ENCODE peak calls at places on chromosomes 4 and X, in eight cellular contexts. N, L, K, X, S, W, P and G are unnamed samples.

GRCh38 chr4:63063765-63064164 is 1345.5 kb downstream of the TECRL start:
- DNase-seq in N (no peak), L (no peak), K (no peak), X (no peak), S (no peak), W (no peak), P (no peak), G (no peak)

GRCh38 chrX:110734894-110735541 is 60.6 kb downstream of the CHRDL1 start:
- DNase-seq in N (no peak), L (no peak), K (no peak), X (no peak), S (no peak), W (no peak), P (no peak), G (no peak)

GRCh38 chr4:85937507-85937906 is 422.3 kb downstream of the MAPK10 start:
- DNase-seq in N (no peak), L (no peak), K (no peak), X (no peak), S (no peak), W (no peak), P (no peak), G (no peak)

GRCh38 chr4:182380701-182381295 is 137.6 kb downstream of the TENM3 start:
- DNase-seq in N (no peak), L (no peak), K (no peak), X (no peak), S (no peak), W (no peak), P (no peak), G (no peak)

GRCh38 chrX:151088221-151088620 is 88.2 kb upstream of the GPR50 start:
- DNase-seq in N (no peak), L (no peak), K (no peak), X (no peak), S (no peak), W (no peak), P (no peak), G (no peak)

GRCh38 chrX:22300130-22300529 is 27.4 kb downstream of the CBLL2 start:
- DNase-seq in N (no peak), L (no peak), K (no peak), X (peak; percentile 47), S (no peak), W (no peak), P (no peak), G (no peak)

GRCh38 chr4:94428884-94429283 is 22.9 kb upstream of the PDLIM5 start:
- DNase-seq in N (no peak), L (no peak), K (no peak), X (no peak), S (no peak), W (no peak), P (no peak), G (no peak)

GRCh38 chr4:174631901-174632758 is 109.8 kb upstream of the HPGD start:
- DNase-seq in N (no peak), L (no peak), K (peak; percentile 23), X (no peak), S (no peak), W (peak; percentile 5), P (no peak), G (no peak)

GRCh38 chr4:110742148-110742547 is 119.3 kb upstream of the PITX2 start:
- DNase-seq in N (no peak), L (no peak), K (no peak), X (no peak), S (no peak), W (no peak), P (no peak), G (no peak)

GRCh38 chrX:14064632-14065432 is 35.1 kb upstream of the GEMIN8 start:
- DNase-seq in N (no peak), L (no peak), K (no peak), X (no peak), S (no peak), W (peak; percentile 55), P (no peak), G (no peak)

GRCh38 chr4:8349664-8350225 is 80.2 kb downstream of the HTRA3 start:
- DNase-seq in N (no peak), L (no peak), K (no peak), X (peak; percentile 11), S (no peak), W (no peak), P (no peak), G (no peak)

GRCh38 chr4:42568610-42569207 is 88.2 kb downstream of the ATP8A1 start:
- DNase-seq in N (peak; percentile 63), L (no peak), K (peak; percentile 53), X (peak; percentile 52), S (peak; percentile 58), W (peak; percentile 17), P (no peak), G (peak; percentile 69)

GRCh38 chr4:128386761-128387599 is 99.4 kb upstream of the PGRMC2 start:
- DNase-seq in N (no peak), L (peak; percentile 16), K (no peak), X (peak; percentile 94), S (no peak), W (peak; percentile 42), P (peak; percentile 91), G (no peak)

GRCh38 chr4:48578132-48578964 is 88.3 kb downstream of the ZAR1 start:
- DNase-seq in N (peak; percentile 51), L (peak; percentile 30), K (peak; percentile 25), X (peak; percentile 33), S (peak; percentile 34), W (peak; percentile 18), P (no peak), G (peak; percentile 76)

GRCh38 chr4:112514449-112515277 is 1.3 kb downstream of the NEUROG2 start:
- DNase-seq in N (no peak), L (no peak), K (peak; percentile 65), X (no peak), S (no peak), W (no peak), P (no peak), G (peak; percentile 15)

GRCh38 chr4:39490322-39490721 is 31.5 kb downstream of the LIAS start:
- DNase-seq in N (no peak), L (no peak), K (no peak), X (no peak), S (no peak), W (no peak), P (no peak), G (no peak)

GRCh38 chr4:16029329-16029728 is 54.5 kb downstream of the PROM1 start:
- DNase-seq in N (no peak), L (no peak), K (no peak), X (no peak), S (no peak), W (no peak), P (no peak), G (no peak)

GRCh38 chr4:1879491-1879890 is 8.3 kb downstream of the NSD2 start:
- DNase-seq in N (no peak), L (no peak), K (no peak), X (no peak), S (no peak), W (no peak), P (no peak), G (no peak)

GRCh38 chr4:31081375-31081774 is 361.2 kb downstream of the PCDH7 start:
- DNase-seq in N (no peak), L (no peak), K (no peak), X (no peak), S (no peak), W (no peak), P (no peak), G (no peak)

GRCh38 chr4:8303081-8303480 is 33.5 kb downstream of the HTRA3 start:
- DNase-seq in N (no peak), L (no peak), K (no peak), X (peak; percentile 3), S (no peak), W (no peak), P (no peak), G (no peak)

GRCh38 chr4:178395798-178396197 is 953.6 kb upstream of the AGA start:
- DNase-seq in N (no peak), L (no peak), K (no peak), X (no peak), S (no peak), W (no peak), P (no peak), G (no peak)

GRCh38 chrX:22314211-22314610 is 41.5 kb downstream of the CBLL2 start:
- DNase-seq in N (no peak), L (no peak), K (no peak), X (no peak), S (no peak), W (no peak), P (no peak), G (no peak)

GRCh38 chr4:150173854-150174398 is 95.7 kb downstream of the DCLK2 start:
- DNase-seq in N (no peak), L (peak; percentile 74), K (no peak), X (peak; percentile 33), S (no peak), W (no peak), P (no peak), G (no peak)

GRCh38 chr4:158858410-158859189 is 89.8 kb downstream of the FNIP2 start:
- DNase-seq in N (no peak), L (no peak), K (no peak), X (no peak), S (no peak), W (no peak), P (no peak), G (no peak)

GRCh38 chr4:8403173-8403753 is 37.3 kb downstream of the ACOX3 start:
- DNase-seq in N (peak; percentile 30), L (no peak), K (peak; percentile 80), X (peak; percentile 90), S (peak; percentile 29), W (peak; percentile 81), P (peak; percentile 94), G (peak; percentile 53)

GRCh38 chr4:33369366-33369899 is 2649.3 kb downstream of the PCDH7 start:
- DNase-seq in N (no peak), L (no peak), K (no peak), X (no peak), S (no peak), W (no peak), P (no peak), G (no peak)

GRCh38 chr4:145735330-145735638 is 55.3 kb downstream of the C4orf51 start:
- DNase-seq in N (no peak), L (no peak), K (no peak), X (no peak), S (no peak), W (peak; percentile 38), P (no peak), G (peak; percentile 85)

GRCh38 chr4:6403400-6403685 is 69.1 kb downstream of the PPP2R2C start:
- DNase-seq in N (no peak), L (no peak), K (no peak), X (peak; percentile 19), S (no peak), W (no peak), P (peak; percentile 19), G (no peak)

GRCh38 chr4:87950516-87950915 is 25.0 kb upstream of the SPP1 start:
- DNase-seq in N (no peak), L (no peak), K (no peak), X (no peak), S (no peak), W (no peak), P (no peak), G (no peak)

GRCh38 chrX:110215411-110215810 is 102.5 kb downstream of the AMMECR1 start:
- DNase-seq in N (no peak), L (no peak), K (no peak), X (no peak), S (no peak), W (no peak), P (no peak), G (no peak)

GRCh38 chr4:48093949-48094550 is 40.0 kb downstream of the TXK start:
- DNase-seq in N (no peak), L (no peak), K (no peak), X (no peak), S (no peak), W (peak; percentile 14), P (no peak), G (peak; percentile 67)

GRCh38 chrX:118367338-118367737 is 21.4 kb downstream of the WDR44 start:
- DNase-seq in N (no peak), L (no peak), K (no peak), X (no peak), S (no peak), W (no peak), P (no peak), G (no peak)

GRCh38 chrX:18872621-18873020 is 111.3 kb downstream of the PHKA2 start:
- DNase-seq in N (no peak), L (no peak), K (no peak), X (no peak), S (no peak), W (no peak), P (no peak), G (no peak)

GRCh38 chrX:43655961-43656494 is at the start of gene MAOA:
- DNase-seq in N (peak; percentile 9), L (no peak), K (no peak), X (peak; percentile 75), S (peak; percentile 8), W (peak; percentile 43), P (peak; percentile 87), G (peak; percentile 4)